ENCODE peak calls at places on chromosomes 4 and X, in six cellular contexts. F is SW 1271, S is AG04449, T is dorsolateral prefrontal cortex, U is left colon, Q is lower lobe of right lung. G is an unnamed sample.

GRCh38 chr4:10457255-10457801 is at the start of gene ZNF518B:
- DNase-seq in Q (peak; percentile 81), T (peak; percentile 35), S (no peak), U (peak; percentile 38), F (no peak), G (peak; percentile 82)

GRCh38 chr4:54773022-54773421 is 115.3 kb downstream of the KIT start:
- DNase-seq in S (no peak), U (no peak), T (no peak), Q (no peak), F (no peak), G (no peak)

GRCh38 chr4:144557404-144557803 is 88.6 kb upstream of the HHIP start:
- DNase-seq in Q (no peak), T (no peak), U (no peak), F (no peak), S (no peak), G (no peak)

GRCh38 chrX:40323977-40324376 is 226.2 kb upstream of the BCOR start:
- DNase-seq in T (no peak), U (no peak), F (no peak), S (no peak), Q (no peak), G (no peak)

GRCh38 chr4:6221851-6222760 is 21.8 kb upstream of the JAKMIP1 start:
- DNase-seq in S (no peak), F (no peak), U (peak; percentile 22), Q (no peak), T (peak; percentile 76), G (peak; percentile 84)

GRCh38 chr4:183936574-183937335 is 31.6 kb downstream of the STOX2 start:
- DNase-seq in T (no peak), S (no peak), U (no peak), F (no peak), Q (no peak), G (no peak)

GRCh38 chr4:174553828-174554227 is 31.5 kb upstream of the HPGD start:
- DNase-seq in F (no peak), Q (no peak), U (no peak), S (no peak), T (no peak), G (no peak)

GRCh38 chr4:64359496-64359895 is 49.8 kb downstream of the TECRL start:
- DNase-seq in S (no peak), Q (no peak), F (no peak), U (no peak), T (no peak), G (no peak)

GRCh38 chr4:183610613-183611012 is 48.4 kb downstream of the RWDD4 start:
- DNase-seq in F (no peak), T (no peak), U (no peak), Q (no peak), S (no peak), G (no peak)

GRCh38 chr4:147736458-147736857 is 4.6 kb downstream of the ARHGAP10 start:
- DNase-seq in S (peak; percentile 56), F (peak; percentile 18), T (no peak), Q (no peak), U (no peak), G (no peak)

GRCh38 chr4:38470708-38471262 is 193.2 kb upstream of the KLF3 start:
- DNase-seq in T (no peak), F (no peak), Q (no peak), S (no peak), U (no peak), G (no peak)

GRCh38 chr4:168917150-168917779 is 92.8 kb downstream of the CBR4 start:
- DNase-seq in F (no peak), T (no peak), S (no peak), Q (no peak), U (no peak), G (no peak)

GRCh38 chr4:83454626-83455025 is 997 bp downstream of the HELQ start:
- DNase-seq in S (no peak), F (no peak), T (no peak), U (no peak), Q (no peak), G (no peak)

GRCh38 chr4:19239565-19239964 is 1012.1 kb upstream of the SLIT2 start:
- DNase-seq in S (peak; percentile 34), Q (no peak), F (no peak), U (no peak), T (no peak), G (no peak)

GRCh38 chrX:100975212-100975611 is 5.7 kb downstream of the ARL13A start:
- DNase-seq in F (no peak), T (no peak), Q (no peak), S (no peak), U (no peak), G (no peak)

GRCh38 chrX:132671229-132671641 is 182.4 kb upstream of the MBNL3 start:
- DNase-seq in U (no peak), S (no peak), F (no peak), Q (no peak), T (no peak), G (no peak)

GRCh38 chr4:154658680-154659402 is 46.4 kb upstream of the FGG start:
- DNase-seq in U (no peak), T (no peak), S (no peak), F (no peak), Q (no peak), G (no peak)

GRCh38 chrX:65932173-65933084 is 107.5 kb downstream of the VSIG4 start:
- DNase-seq in U (peak; percentile 41), Q (no peak), S (no peak), T (no peak), F (no peak), G (no peak)

GRCh38 chr4:164734476-164734875 is 19.5 kb upstream of the SMIM31 start:
- DNase-seq in U (no peak), F (no peak), T (no peak), S (no peak), Q (no peak), G (no peak)

GRCh38 chrX:72100824-72101351 is 30.8 kb downstream of the RTL5 start:
- DNase-seq in U (no peak), F (no peak), Q (no peak), S (no peak), T (no peak), G (no peak)

G was measured in frontal cortex.